ENCODE peak calls at places on chromosomes 5 and 9, in four cellular contexts. I, T, S and L are unnamed samples.
A peak's percentile ranks its signal among the peaks of the same experiment; 100 is the strongest.

GRCh38 chr9:113376634-113377531 is at the start of gene HDHD3:
- DNase-seq in T (peak; percentile 84), I (peak; percentile 48), S (peak; percentile 73), L (peak; percentile 62)

GRCh38 chr5:88944751-88945507 is 61.9 kb upstream of the MEF2C start:
- DNase-seq in S (no peak), I (no peak), T (no peak), L (no peak)

GRCh38 chr9:89774971-89775370 is 170.2 kb downstream of the GADD45G start:
- DNase-seq in I (no peak), T (no peak), S (no peak), L (no peak)

GRCh38 chr9:97907051-97907450 is 15.2 kb downstream of the TRMO start:
- DNase-seq in S (no peak), T (no peak), I (no peak), L (no peak)

GRCh38 chr9:87195306-87195705 is 248.0 kb upstream of the GAS1 start:
- DNase-seq in S (no peak), I (no peak), T (no peak), L (no peak)

GRCh38 chr5:39453606-39454005 is 28.8 kb upstream of the DAB2 start:
- DNase-seq in T (no peak), I (no peak), S (no peak), L (no peak)

GRCh38 chr9:133874061-133874638 is 118.0 kb downstream of the VAV2 start:
- DNase-seq in S (peak; percentile 31), I (no peak), T (no peak), L (no peak)

GRCh38 chr5:58800861-58801540 is 218.1 kb downstream of the RAB3C start:
- DNase-seq in T (no peak), S (no peak), I (no peak), L (no peak)

GRCh38 chr5:102536323-102536928 is 37.6 kb upstream of the SLCO6A1 start:
- DNase-seq in S (no peak), I (no peak), T (no peak), L (no peak)

GRCh38 chr5:181173420-181174342 is 26.3 kb downstream of the OR2V2 start:
- DNase-seq in S (no peak), T (no peak), I (no peak), L (no peak)

GRCh38 chr9:99020786-99021436 is 77.2 kb downstream of the COL15A1 start:
- DNase-seq in I (no peak), S (no peak), T (peak; percentile 70), L (no peak)

GRCh38 chr5:82347213-82347947 is 69.2 kb upstream of the RPS23 start:
- DNase-seq in S (peak; percentile 34), T (no peak), I (peak; percentile 35), L (no peak)

GRCh38 chr5:115601709-115602584 is at the start of gene TICAM2:
- DNase-seq in T (peak; percentile 79), S (peak; percentile 67), I (peak; percentile 25), L (peak; percentile 59)

GRCh38 chr5:170892201-170892600 is 30.4 kb downstream of the RANBP17 start:
- DNase-seq in I (no peak), T (no peak), S (no peak), L (no peak)

GRCh38 chr5:112196574-112196973 is 222.5 kb downstream of the EPB41L4A start:
- DNase-seq in T (no peak), I (no peak), S (peak; percentile 22), L (no peak)

GRCh38 chr5:35736280-35736679 is 118.6 kb downstream of the SPEF2 start:
- DNase-seq in S (no peak), T (no peak), I (no peak), L (no peak)

GRCh38 chr5:126995689-126996088 is 34.7 kb downstream of the MARCHF3 start:
- DNase-seq in S (no peak), I (no peak), T (no peak), L (no peak)
- TF ChIP-seq CTCF in S (no peak), I (no peak), T (no peak), L (no peak)

GRCh38 chr5:140635291-140636257 is 2.6 kb upstream of the CD14 start:
- DNase-seq in S (no peak), T (no peak), I (no peak), L (no peak)
- TF ChIP-seq CTCF in S (no peak), T (no peak), I (no peak), L (no peak)

DNA sequence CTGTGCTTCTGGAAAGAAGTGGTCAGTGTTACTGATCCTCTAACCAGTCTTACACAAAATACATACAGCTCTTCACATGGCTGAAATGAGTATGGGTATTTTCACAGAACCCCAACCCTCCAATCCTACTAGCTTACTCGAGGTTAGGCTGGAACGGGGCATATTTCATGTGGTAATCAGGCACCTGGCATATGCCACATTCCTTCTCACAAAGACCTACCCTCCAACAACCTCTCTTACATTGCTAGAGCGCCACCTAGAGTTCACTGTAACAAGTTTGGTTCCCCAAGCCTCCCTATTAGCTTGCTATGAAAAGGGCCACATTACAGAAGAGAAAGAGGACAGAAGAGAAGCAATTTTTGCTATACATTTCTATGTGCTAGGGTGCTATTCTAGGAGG is 597.3 kb downstream of the PRELID2 start:
- DNase-seq in T (no peak), S (no peak), I (peak; percentile 53), L (no peak)
- TF ChIP-seq CTCF in T (no peak), S (no peak), I (peak; percentile 72), L (no peak)

GRCh38 chr5:139549162-139549894 is 11.8 kb upstream of the UBE2D2 start:
- DNase-seq in T (no peak), I (no peak), S (no peak), L (no peak)

GRCh38 chr5:139543423-139543991 is 17.6 kb upstream of the UBE2D2 start:
- DNase-seq in T (peak; percentile 73), I (peak; percentile 45), S (peak; percentile 32), L (peak; percentile 14)
- TF ChIP-seq CTCF in T (no peak), I (peak; percentile 19), S (no peak), L (peak; percentile 14)

GRCh38 chr9:131478911-131479310 is 23.8 kb upstream of the POMT1 start:
- DNase-seq in I (no peak), S (no peak), T (no peak), L (no peak)
- TF ChIP-seq CTCF in I (no peak), S (no peak), T (no peak), L (no peak)